ENCODE peak calls at places on chromosome 5, in eight cellular contexts. One of them, this sample, is unnamed.
A peak's percentile ranks its signal among the peaks of the same experiment; 100 is the strongest.

GRCh38 chr5:21791304-21791703 is 1061.8 kb downstream of the CDH12 start:
- DNase-seq in A549: no peak
- DNase-seq in right lobe of liver: no peak
- DNase-seq in lower lobe of right lung: no peak
- DNase-seq in stomach: no peak
- DNase-seq in fibroblast of lung: peak; percentile 42
- DNase-seq in body of pancreas: no peak
- DNase-seq in MM.1S: no peak
- DNase-seq in this sample: no peak

GRCh38 chr5:179339081-179339480 is 6.2 kb downstream of the ADAMTS2 start:
- DNase-seq in A549: no peak
- DNase-seq in right lobe of liver: no peak
- DNase-seq in lower lobe of right lung: no peak
- DNase-seq in stomach: no peak
- DNase-seq in fibroblast of lung: no peak
- DNase-seq in body of pancreas: no peak
- DNase-seq in MM.1S: no peak
- DNase-seq in this sample: no peak

GRCh38 chr5:115549154-115549553 is 4.6 kb upstream of the FEM1C start:
- DNase-seq in A549: peak; percentile 21
- DNase-seq in right lobe of liver: no peak
- DNase-seq in lower lobe of right lung: no peak
- DNase-seq in stomach: no peak
- DNase-seq in fibroblast of lung: no peak
- DNase-seq in body of pancreas: no peak
- DNase-seq in MM.1S: no peak
- DNase-seq in this sample: peak; percentile 45

GRCh38 chr5:6592611-6593010 is 40.2 kb downstream of the NSUN2 start:
- DNase-seq in A549: no peak
- DNase-seq in right lobe of liver: peak; percentile 79
- DNase-seq in lower lobe of right lung: no peak
- DNase-seq in stomach: no peak
- DNase-seq in fibroblast of lung: no peak
- DNase-seq in body of pancreas: no peak
- DNase-seq in MM.1S: no peak
- DNase-seq in this sample: no peak

GRCh38 chr5:174834081-174834480 is 109.7 kb downstream of the MSX2 start:
- DNase-seq in A549: no peak
- DNase-seq in right lobe of liver: no peak
- DNase-seq in lower lobe of right lung: no peak
- DNase-seq in stomach: no peak
- DNase-seq in fibroblast of lung: no peak
- DNase-seq in body of pancreas: no peak
- DNase-seq in MM.1S: no peak
- DNase-seq in this sample: no peak

GRCh38 chr5:145587308-145588071 is 247.7 kb downstream of the PRELID2 start:
- DNase-seq in A549: peak; percentile 72
- DNase-seq in right lobe of liver: no peak
- DNase-seq in lower lobe of right lung: no peak
- DNase-seq in stomach: no peak
- DNase-seq in fibroblast of lung: peak; percentile 97
- DNase-seq in body of pancreas: no peak
- DNase-seq in MM.1S: no peak
- DNase-seq in this sample: no peak

GRCh38 chr5:15538516-15538915 is 38.5 kb downstream of the FBXL7 start:
- DNase-seq in A549: no peak
- DNase-seq in right lobe of liver: no peak
- DNase-seq in lower lobe of right lung: no peak
- DNase-seq in stomach: no peak
- DNase-seq in fibroblast of lung: no peak
- DNase-seq in body of pancreas: no peak
- DNase-seq in MM.1S: no peak
- DNase-seq in this sample: peak; percentile 30

GRCh38 chr5:91266184-91266705 is 116.9 kb downstream of the ARRDC3 start:
- DNase-seq in A549: peak; percentile 26
- DNase-seq in right lobe of liver: no peak
- DNase-seq in lower lobe of right lung: no peak
- DNase-seq in stomach: no peak
- DNase-seq in fibroblast of lung: peak; percentile 80
- DNase-seq in body of pancreas: no peak
- DNase-seq in MM.1S: peak; percentile 84
- DNase-seq in this sample: peak; percentile 54

GRCh38 chr5:180235846-180236245 is 26.8 kb upstream of the RASGEF1C start:
- DNase-seq in A549: no peak
- DNase-seq in right lobe of liver: no peak
- DNase-seq in lower lobe of right lung: no peak
- DNase-seq in stomach: no peak
- DNase-seq in fibroblast of lung: no peak
- DNase-seq in body of pancreas: no peak
- DNase-seq in MM.1S: no peak
- DNase-seq in this sample: no peak

GRCh38 chr5:144187699-144188294 is 17.1 kb downstream of the KCTD16 start:
- DNase-seq in A549: peak; percentile 89
- DNase-seq in right lobe of liver: no peak
- DNase-seq in lower lobe of right lung: peak; percentile 76
- DNase-seq in stomach: peak; percentile 65
- DNase-seq in fibroblast of lung: peak; percentile 99
- DNase-seq in body of pancreas: peak; percentile 34
- DNase-seq in MM.1S: peak; percentile 92
- DNase-seq in this sample: peak; percentile 69

GRCh38 chr5:58674070-58674469 is 91.2 kb downstream of the RAB3C start:
- DNase-seq in A549: no peak
- DNase-seq in right lobe of liver: no peak
- DNase-seq in lower lobe of right lung: no peak
- DNase-seq in stomach: no peak
- DNase-seq in fibroblast of lung: no peak
- DNase-seq in body of pancreas: no peak
- DNase-seq in MM.1S: no peak
- DNase-seq in this sample: no peak

DNA sequence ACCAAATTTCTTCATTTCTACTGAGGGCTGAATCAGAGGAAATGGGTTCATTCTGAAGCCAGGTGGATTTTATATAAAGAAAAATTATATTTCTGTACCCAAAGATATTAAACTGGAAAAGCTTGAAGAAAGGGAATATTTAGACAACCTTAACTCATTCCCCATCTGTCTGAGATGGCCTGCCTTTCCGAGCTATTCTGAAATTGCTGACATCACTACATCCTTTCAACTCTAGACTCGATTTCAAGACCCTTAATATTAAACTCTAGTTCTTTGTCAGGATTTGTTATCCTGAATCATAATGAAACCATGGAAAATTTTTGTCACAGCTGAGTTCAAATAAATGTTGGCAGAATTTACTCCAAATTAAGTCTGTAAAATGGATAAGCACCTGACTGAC is 818.5 kb upstream of the SEMA6A start:
- DNase-seq in A549: no peak
- DNase-seq in right lobe of liver: no peak
- DNase-seq in lower lobe of right lung: no peak
- DNase-seq in stomach: no peak
- DNase-seq in fibroblast of lung: no peak
- DNase-seq in body of pancreas: no peak
- DNase-seq in MM.1S: no peak
- DNase-seq in this sample: no peak
- H3K27ac ChIP-seq in A549: no peak overlapping the region
- H3K27ac ChIP-seq in right lobe of liver: no peak overlapping the region
- H3K27ac ChIP-seq in lower lobe of right lung: no peak overlapping the region
- H3K27ac ChIP-seq in stomach: no peak overlapping the region
- H3K27ac ChIP-seq in fibroblast of lung: no peak overlapping the region
- H3K27ac ChIP-seq in body of pancreas: no peak overlapping the region
- H3K27ac ChIP-seq in MM.1S: no peak overlapping the region
- H3K27ac ChIP-seq in this sample: no peak overlapping the region

GRCh38 chr5:165497707-165498106 is 1992.3 kb downstream of the MAT2B start:
- DNase-seq in A549: peak; percentile 64
- DNase-seq in right lobe of liver: no peak
- DNase-seq in lower lobe of right lung: no peak
- DNase-seq in stomach: no peak
- DNase-seq in fibroblast of lung: peak; percentile 13
- DNase-seq in body of pancreas: no peak
- DNase-seq in MM.1S: peak; percentile 72
- DNase-seq in this sample: no peak

GRCh38 chr5:165508286-165508685 is 2002.9 kb downstream of the MAT2B start:
- DNase-seq in A549: no peak
- DNase-seq in right lobe of liver: no peak
- DNase-seq in lower lobe of right lung: no peak
- DNase-seq in stomach: no peak
- DNase-seq in fibroblast of lung: no peak
- DNase-seq in body of pancreas: no peak
- DNase-seq in MM.1S: no peak
- DNase-seq in this sample: no peak

GRCh38 chr5:165508861-165509260 is 2003.4 kb downstream of the MAT2B start:
- DNase-seq in A549: no peak
- DNase-seq in right lobe of liver: no peak
- DNase-seq in lower lobe of right lung: no peak
- DNase-seq in stomach: no peak
- DNase-seq in fibroblast of lung: no peak
- DNase-seq in body of pancreas: no peak
- DNase-seq in MM.1S: no peak
- DNase-seq in this sample: no peak

GRCh38 chr5:165504716-165505115 is 1999.3 kb downstream of the MAT2B start:
- DNase-seq in A549: no peak
- DNase-seq in right lobe of liver: no peak
- DNase-seq in lower lobe of right lung: no peak
- DNase-seq in stomach: no peak
- DNase-seq in fibroblast of lung: no peak
- DNase-seq in body of pancreas: no peak
- DNase-seq in MM.1S: no peak
- DNase-seq in this sample: no peak

GRCh38 chr5:165502893-165503696 is 1997.7 kb downstream of the MAT2B start:
- DNase-seq in A549: no peak
- DNase-seq in right lobe of liver: no peak
- DNase-seq in lower lobe of right lung: no peak
- DNase-seq in stomach: no peak
- DNase-seq in fibroblast of lung: peak; percentile 15
- DNase-seq in body of pancreas: no peak
- DNase-seq in MM.1S: no peak
- DNase-seq in this sample: no peak
- H3K4me3 ChIP-seq in A549: peak overlapping the region; percentile 23
- H3K4me3 ChIP-seq in right lobe of liver: no peak overlapping the region
- H3K4me3 ChIP-seq in lower lobe of right lung: peak overlapping the region; percentile 33
- H3K4me3 ChIP-seq in stomach: peak overlapping the region; percentile 21
- H3K4me3 ChIP-seq in fibroblast of lung: peak overlapping the region; percentile 23
- H3K4me3 ChIP-seq in body of pancreas: no peak overlapping the region
- H3K4me3 ChIP-seq in MM.1S: no peak overlapping the region
- H3K4me3 ChIP-seq in this sample: no peak overlapping the region

GRCh38 chr5:96478983-96479382 is 45.9 kb upstream of the PCSK1 start:
- DNase-seq in A549: no peak
- DNase-seq in right lobe of liver: no peak
- DNase-seq in lower lobe of right lung: no peak
- DNase-seq in stomach: no peak
- DNase-seq in fibroblast of lung: no peak
- DNase-seq in body of pancreas: peak; percentile 19
- DNase-seq in MM.1S: no peak
- DNase-seq in this sample: no peak

GRCh38 chr5:96474073-96474472 is 41.0 kb upstream of the PCSK1 start:
- DNase-seq in A549: no peak
- DNase-seq in right lobe of liver: no peak
- DNase-seq in lower lobe of right lung: no peak
- DNase-seq in stomach: no peak
- DNase-seq in fibroblast of lung: no peak
- DNase-seq in body of pancreas: no peak
- DNase-seq in MM.1S: no peak
- DNase-seq in this sample: no peak

GRCh38 chr5:96481396-96481795 is 48.3 kb upstream of the PCSK1 start:
- DNase-seq in A549: no peak
- DNase-seq in right lobe of liver: no peak
- DNase-seq in lower lobe of right lung: no peak
- DNase-seq in stomach: no peak
- DNase-seq in fibroblast of lung: no peak
- DNase-seq in body of pancreas: no peak
- DNase-seq in MM.1S: no peak
- DNase-seq in this sample: no peak

GRCh38 chr5:96470825-96471224 is 37.8 kb upstream of the PCSK1 start:
- DNase-seq in A549: no peak
- DNase-seq in right lobe of liver: no peak
- DNase-seq in lower lobe of right lung: no peak
- DNase-seq in stomach: no peak
- DNase-seq in fibroblast of lung: no peak
- DNase-seq in body of pancreas: no peak
- DNase-seq in MM.1S: no peak
- DNase-seq in this sample: no peak

GRCh38 chr5:96476654-96477053 is 43.6 kb upstream of the PCSK1 start:
- DNase-seq in A549: no peak
- DNase-seq in right lobe of liver: no peak
- DNase-seq in lower lobe of right lung: no peak
- DNase-seq in stomach: no peak
- DNase-seq in fibroblast of lung: peak; percentile 27
- DNase-seq in body of pancreas: no peak
- DNase-seq in MM.1S: no peak
- DNase-seq in this sample: no peak
- H3K27ac ChIP-seq in A549: no peak overlapping the region
- H3K27ac ChIP-seq in right lobe of liver: no peak overlapping the region
- H3K27ac ChIP-seq in lower lobe of right lung: no peak overlapping the region
- H3K27ac ChIP-seq in stomach: no peak overlapping the region
- H3K27ac ChIP-seq in fibroblast of lung: no peak overlapping the region
- H3K27ac ChIP-seq in body of pancreas: no peak overlapping the region
- H3K27ac ChIP-seq in MM.1S: no peak overlapping the region
- H3K27ac ChIP-seq in this sample: no peak overlapping the region

GRCh38 chr5:1660511-1660910 is 136.8 kb upstream of the LPCAT1 start:
- DNase-seq in A549: no peak
- DNase-seq in right lobe of liver: no peak
- DNase-seq in lower lobe of right lung: no peak
- DNase-seq in stomach: no peak
- DNase-seq in fibroblast of lung: no peak
- DNase-seq in body of pancreas: no peak
- DNase-seq in MM.1S: no peak
- DNase-seq in this sample: no peak

GRCh38 chr5:1661831-1662558 is 137.6 kb downstream of the MRPL36 start:
- DNase-seq in A549: no peak
- DNase-seq in right lobe of liver: no peak
- DNase-seq in lower lobe of right lung: no peak
- DNase-seq in stomach: no peak
- DNase-seq in fibroblast of lung: no peak
- DNase-seq in body of pancreas: no peak
- DNase-seq in MM.1S: no peak
- DNase-seq in this sample: no peak

GRCh38 chr5:1662559-1663043 is 137.0 kb downstream of the MRPL36 start:
- DNase-seq in A549: no peak
- DNase-seq in right lobe of liver: no peak
- DNase-seq in lower lobe of right lung: no peak
- DNase-seq in stomach: no peak
- DNase-seq in fibroblast of lung: no peak
- DNase-seq in body of pancreas: no peak
- DNase-seq in MM.1S: no peak
- DNase-seq in this sample: no peak

GRCh38 chr5:1660037-1660400 is 136.3 kb upstream of the LPCAT1 start:
- DNase-seq in A549: no peak
- DNase-seq in right lobe of liver: no peak
- DNase-seq in lower lobe of right lung: no peak
- DNase-seq in stomach: no peak
- DNase-seq in fibroblast of lung: no peak
- DNase-seq in body of pancreas: peak; percentile 14
- DNase-seq in MM.1S: no peak
- DNase-seq in this sample: no peak

DNA sequence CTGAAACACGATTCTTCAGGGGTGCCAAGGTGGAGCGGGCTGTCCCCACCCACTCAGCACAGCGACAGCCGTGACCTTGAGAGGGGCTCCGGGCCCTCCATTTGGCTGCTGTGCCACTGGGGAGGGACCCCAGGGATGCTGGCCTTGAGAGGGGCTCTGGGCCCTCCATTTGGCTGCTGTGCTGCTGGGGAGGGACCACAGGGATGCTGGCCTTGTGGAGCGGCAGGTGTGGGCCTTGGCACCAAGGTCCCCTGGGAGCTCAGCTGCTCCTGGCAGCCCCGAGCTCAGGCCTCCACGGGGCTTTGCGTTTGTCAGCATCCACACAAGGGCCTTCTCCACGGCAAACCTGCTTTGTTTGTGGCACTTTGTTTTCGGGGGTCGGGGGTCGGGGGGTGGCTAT is 137.6 kb upstream of the LPCAT1 start:
- DNase-seq in A549: no peak
- DNase-seq in right lobe of liver: no peak
- DNase-seq in lower lobe of right lung: no peak
- DNase-seq in stomach: no peak
- DNase-seq in fibroblast of lung: no peak
- DNase-seq in body of pancreas: no peak
- DNase-seq in MM.1S: no peak
- DNase-seq in this sample: no peak
- H3K4me3 ChIP-seq in A549: no peak overlapping the region
- H3K4me3 ChIP-seq in right lobe of liver: no peak overlapping the region
- H3K4me3 ChIP-seq in lower lobe of right lung: no peak overlapping the region
- H3K4me3 ChIP-seq in stomach: no peak overlapping the region
- H3K4me3 ChIP-seq in fibroblast of lung: no peak overlapping the region
- H3K4me3 ChIP-seq in body of pancreas: no peak overlapping the region
- H3K4me3 ChIP-seq in MM.1S: no peak overlapping the region
- H3K4me3 ChIP-seq in this sample: no peak overlapping the region